ENCODE peak calls at places on chromosome 22, in six cellular contexts. W is heart right ventricle, T is SJSA1, F is PC-3, C is Panc1, R is OCI-LY7. M is an unnamed sample.
A peak's percentile ranks its signal among the peaks of the same experiment; 100 is the strongest.

GRCh38 chr22:43412808-43413785 is 1.3 kb downstream of the MPPED1 start:
- DNase-seq in C (no peak), W (no peak), T (no peak), F (no peak), R (no peak), M (no peak)

GRCh38 chr22:47090591-47091240 is 328.3 kb downstream of the TBC1D22A start:
- DNase-seq in W (no peak), F (no peak), T (peak; percentile 59), C (no peak), R (no peak), M (no peak)

GRCh38 chr22:50672471-50673230 is at the start of gene SHANK3:
- DNase-seq in R (no peak), T (no peak), F (no peak), C (no peak), W (peak; percentile 81), M (no peak)

GRCh38 chr22:17434856-17435255 is 65.6 kb downstream of the CECR2 start:
- DNase-seq in F (no peak), C (no peak), R (no peak), W (no peak), T (no peak), M (no peak)

GRCh38 chr22:27534720-27535125 is 266.8 kb downstream of the MN1 start:
- DNase-seq in T (peak; percentile 7), F (no peak), R (no peak), W (no peak), C (no peak), M (no peak)

GRCh38 chr22:34776827-34777226 is 289.1 kb upstream of the ISX start:
- DNase-seq in C (no peak), R (no peak), T (no peak), W (no peak), F (no peak), M (no peak)

GRCh38 chr22:30265851-30266444 is 703 bp downstream of the OSM start:
- DNase-seq in F (no peak), T (no peak), C (no peak), R (peak; percentile 90), W (peak; percentile 59), M (no peak)

GRCh38 chr22:42807185-42807584 is 49.9 kb downstream of the ARFGAP3 start:
- DNase-seq in R (no peak), W (no peak), C (no peak), F (no peak), T (no peak), M (no peak)

GRCh38 chr22:30994960-30995359 is 25.9 kb downstream of the TUG1 start:
- DNase-seq in R (peak; percentile 13), C (no peak), T (no peak), F (no peak), W (no peak), M (no peak)

GRCh38 chr22:23068832-23069385 is 1.4 kb upstream of the GNAZ start:
- DNase-seq in F (no peak), T (no peak), W (no peak), C (no peak), R (no peak), M (no peak)
- H3K4me3 ChIP-seq in F (peak overlapping the region; percentile 84), T (no peak overlapping the region), W (no peak overlapping the region), C (no peak overlapping the region), R (no peak overlapping the region), M (no peak overlapping the region)

GRCh38 chr22:36349726-36350125 is 38.0 kb downstream of the MYH9 start:
- DNase-seq in R (no peak), T (peak; percentile 34), C (no peak), F (no peak), W (no peak), M (no peak)

GRCh38 chr22:36351921-36352774 is 35.6 kb downstream of the MYH9 start:
- DNase-seq in F (peak; percentile 68), R (no peak), C (no peak), T (peak; percentile 73), W (no peak), M (no peak)

GRCh38 chr22:36350751-36351594 is 36.8 kb downstream of the MYH9 start:
- DNase-seq in T (peak; percentile 98), C (no peak), W (peak; percentile 25), F (peak; percentile 48), R (no peak), M (no peak)

GRCh38 chr22:36347094-36347493 is 40.7 kb downstream of the MYH9 start:
- DNase-seq in T (no peak), W (peak; percentile 51), C (no peak), R (no peak), F (no peak), M (no peak)

DNA sequence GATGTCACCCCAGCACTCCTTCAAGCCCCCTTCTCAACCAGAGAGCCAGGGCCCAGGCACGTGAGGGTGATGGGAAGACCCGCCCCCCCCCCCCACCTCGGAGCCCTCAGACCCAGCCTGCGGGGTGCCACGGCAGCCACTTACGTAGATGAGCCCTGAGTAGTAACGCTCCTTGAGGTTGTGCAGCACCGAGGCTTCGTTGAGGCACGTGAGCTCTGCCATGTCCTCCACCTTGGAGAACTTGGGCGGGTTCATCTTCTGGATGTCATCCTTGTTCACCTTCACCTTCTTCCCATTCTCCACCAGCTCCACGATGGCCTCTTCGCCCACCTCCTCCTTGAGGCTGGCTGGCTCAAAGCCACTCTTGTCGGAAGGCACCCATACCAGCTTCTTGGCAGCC is 39.0 kb downstream of the MYH9 start:
- DNase-seq in T (no peak), W (peak; percentile 5), F (no peak), R (no peak), C (no peak), M (no peak)
- H3K4me1 ChIP-seq in T (peaks cover 65% of the 10 kb centered on the region), W (peaks cover 79% of the 10 kb centered on the region), F (peaks cover 32% of the 10 kb centered on the region), R (peaks cover 4% of the 10 kb centered on the region), C (peaks cover 91% of the 10 kb centered on the region), M (peaks cover 100% of the 10 kb centered on the region)

DNA sequence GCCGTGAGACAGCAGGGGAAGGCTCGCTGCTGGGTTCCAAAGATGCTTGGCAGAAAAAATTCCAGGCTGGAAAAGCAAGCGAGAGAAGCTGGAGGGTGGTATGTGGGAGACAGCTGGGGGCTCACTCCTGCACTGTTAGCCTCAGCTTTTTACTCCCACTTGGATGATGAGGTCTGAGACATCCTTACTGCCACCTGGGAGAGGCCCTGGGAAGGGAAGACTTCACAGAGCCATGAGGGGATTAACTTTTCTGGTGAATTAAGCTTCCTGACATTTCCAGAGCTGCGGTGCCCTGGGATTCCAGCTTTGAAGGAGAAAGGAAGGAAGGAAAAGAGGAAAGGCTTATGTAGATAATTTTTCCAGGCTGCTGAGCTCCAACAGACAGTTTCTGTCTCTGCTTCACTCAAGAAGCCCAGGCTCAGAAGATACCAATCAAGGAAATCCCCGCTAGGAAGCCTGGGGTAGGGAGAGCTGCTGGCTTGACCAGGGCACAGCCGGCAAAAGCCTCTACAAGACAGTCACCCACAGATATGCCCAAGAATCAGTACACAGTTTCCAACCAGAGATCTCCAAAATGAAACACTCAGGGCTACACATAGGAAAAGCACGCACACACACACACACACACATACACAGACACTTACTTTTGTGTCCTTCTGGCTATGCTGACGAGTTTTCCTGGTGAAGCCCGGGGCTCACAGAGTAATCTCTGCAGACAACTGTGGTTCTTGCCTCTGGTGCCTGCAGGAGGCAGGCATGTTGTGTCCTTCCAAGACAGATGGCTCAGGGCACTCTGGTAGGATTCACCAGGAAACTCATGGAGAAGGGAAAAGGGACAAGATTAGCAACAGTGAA is 907 bp downstream of the MCHR1 start:
- DNase-seq in W (no peak), T (no peak), R (no peak), C (no peak), F (no peak), M (no peak)
- H3K4me3 ChIP-seq in W (peak overlapping the region; percentile 46), T (no peak overlapping the region), R (no peak overlapping the region), C (no peak overlapping the region), F (no peak overlapping the region), M (peak overlapping the region; percentile 35)

GRCh38 chr22:20859615-20860014 is 808 bp downstream of the SNAP29 start:
- DNase-seq in W (no peak), T (no peak), F (no peak), R (peak; percentile 18), C (no peak), M (no peak)
- H3K4me1 ChIP-seq in W (peaks cover 20% of the 10 kb centered on the region), T (peaks cover 16% of the 10 kb centered on the region), F (peaks cover 18% of the 10 kb centered on the region), R (peaks cover 22% of the 10 kb centered on the region), C (peaks cover 12% of the 10 kb centered on the region), M (peaks cover 40% of the 10 kb centered on the region)

GRCh38 chr22:39462443-39463147 is 5.8 kb downstream of the MGAT3 start:
- DNase-seq in R (no peak), W (peak; percentile 74), C (no peak), T (peak; percentile 40), F (no peak), M (no peak)
- H3K4me3 ChIP-seq in R (no peak overlapping the region), W (no peak overlapping the region), C (no peak overlapping the region), T (no peak overlapping the region), F (no peak overlapping the region), M (no peak overlapping the region)

GRCh38 chr22:21945453-21946261 is 7.0 kb downstream of the PPM1F start:
- DNase-seq in C (no peak), T (no peak), R (no peak), F (no peak), W (no peak), M (no peak)
- H3K4me1 ChIP-seq in C (no peaks in the 10 kb centered on the region), T (peaks cover 18% of the 10 kb centered on the region), R (peaks cover 8% of the 10 kb centered on the region), F (peaks cover 19% of the 10 kb centered on the region), W (peaks cover 86% of the 10 kb centered on the region), M (peaks cover 95% of the 10 kb centered on the region)

DNA sequence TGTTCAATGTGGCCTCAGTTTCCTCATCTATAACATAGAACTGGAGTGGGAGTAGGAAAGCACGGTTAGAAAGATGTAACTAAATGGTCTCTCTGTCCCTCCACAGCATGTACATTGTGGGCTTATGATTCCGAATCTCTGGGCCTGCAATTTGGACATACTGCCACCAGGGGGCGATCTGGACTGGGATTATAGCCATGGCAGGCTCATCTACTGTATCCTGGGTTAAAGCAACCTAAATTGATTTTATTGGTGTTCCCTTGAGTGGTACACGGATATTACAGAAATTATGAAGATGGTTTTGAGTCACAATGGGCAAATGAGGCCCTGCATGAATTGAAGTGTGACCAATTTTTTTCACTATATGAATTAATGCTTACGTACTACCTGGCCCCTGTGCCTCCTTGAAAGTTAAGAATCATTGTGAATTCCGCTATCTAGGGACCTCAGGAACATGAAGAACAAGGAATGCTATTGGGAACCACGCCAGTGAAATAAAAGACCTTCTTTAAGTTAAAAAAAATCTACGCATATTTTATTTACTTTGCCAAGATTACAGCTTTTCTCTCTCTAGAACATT is 32.9 kb downstream of the TST start:
- DNase-seq in T (no peak), W (no peak), C (peak; percentile 5), R (peak; percentile 29), F (peak; percentile 65), M (no peak)
- H3K4me3 ChIP-seq in T (no peak overlapping the region), W (no peak overlapping the region), C (no peak overlapping the region), R (no peak overlapping the region), F (no peak overlapping the region), M (no peak overlapping the region)

GRCh38 chr22:20922141-20922751 is 5.0 kb downstream of the CRKL start:
- DNase-seq in W (no peak), R (no peak), T (no peak), C (no peak), F (peak; percentile 38), M (no peak)
- H3K4me1 ChIP-seq in W (peaks cover 27% of the 10 kb centered on the region), R (peaks cover 47% of the 10 kb centered on the region), T (peaks cover 16% of the 10 kb centered on the region), C (peaks cover 22% of the 10 kb centered on the region), F (peaks cover 14% of the 10 kb centered on the region), M (peaks cover 69% of the 10 kb centered on the region)

GRCh38 chr22:37485006-37485713 is 1.0 kb downstream of the MFNG start:
- DNase-seq in R (peak; percentile 73), T (no peak), F (no peak), C (no peak), W (peak; percentile 34), M (no peak)
- H3K4me3 ChIP-seq in R (peak overlapping the region; percentile 80), T (no peak overlapping the region), F (no peak overlapping the region), C (no peak overlapping the region), W (peak overlapping the region; percentile 59), M (peak overlapping the region; percentile 58)